ENCODE peak calls at places on chromosomes 12 and 14, in five cellular contexts. E is NCI-H1092 treated with DMSO at 0.1 percent for 48 hours, B is fibroblast of pulmonary artery, H is EL, Z is sciatic nerve. O is an unnamed sample.

GRCh38 chr12:110728628-110729027 is 14.1 kb downstream of the PPP1CC start:
- DNase-seq in Z (no peak), H (no peak), B (no peak), E (no peak), O (no peak)

GRCh38 chr12:106044773-106045172 is 94.0 kb downstream of the NUAK1 start:
- DNase-seq in B (no peak), H (peak; percentile 80), Z (no peak), E (no peak), O (no peak)

GRCh38 chr12:97024393-97024792 is 117.3 kb downstream of the NEDD1 start:
- DNase-seq in E (no peak), Z (no peak), H (no peak), B (no peak), O (no peak)

GRCh38 chr14:97380539-97380941 is 583.4 kb downstream of the VRK1 start:
- DNase-seq in Z (no peak), B (no peak), E (no peak), H (no peak), O (no peak)

GRCh38 chr12:71610036-71610795 is 53.4 kb downstream of the ZFC3H1 start:
- DNase-seq in H (no peak), Z (no peak), B (no peak), E (no peak), O (no peak)

GRCh38 chr14:97381309-97381708 is 584.1 kb downstream of the VRK1 start:
- DNase-seq in Z (no peak), E (no peak), B (no peak), H (no peak), O (no peak)

GRCh38 chr12:71142046-71142445 is 15.8 kb downstream of the TSPAN8 start:
- DNase-seq in E (no peak), Z (no peak), B (no peak), H (no peak), O (no peak)

GRCh38 chr12:19034937-19035336 is 94.6 kb upstream of the PLEKHA5 start:
- DNase-seq in Z (no peak), H (no peak), B (no peak), E (no peak), O (no peak)

GRCh38 chr12:51751657-51752056 is 96.9 kb downstream of the FIGNL2 start:
- DNase-seq in B (peak; percentile 42), E (no peak), Z (no peak), H (no peak), O (no peak)

GRCh38 chr14:65940056-65940735 is 527.7 kb downstream of the FUT8 start:
- DNase-seq in H (peak; percentile 24), B (no peak), E (peak; percentile 19), Z (no peak), O (no peak)

GRCh38 chr12:8572507-8572906 is 31.8 kb upstream of the CLEC4E start:
- DNase-seq in B (no peak), Z (no peak), E (no peak), H (no peak), O (no peak)

GRCh38 chr14:66509874-66510273 is 1.9 kb downstream of the GPHN start:
- DNase-seq in H (peak; percentile 14), E (no peak), B (no peak), Z (no peak), O (no peak)